ENCODE peak calls at places on chromosomes 1 and 21, in five cellular contexts. A, H, M, D and X are unnamed samples.

GRCh38 chr1:225437710-225438437 is 10.0 kb upstream of the LBR start:
- DNase-seq in M (peak), D (no peak), A (peak), H (peak), X (peak)

GRCh38 chr1:51303751-51304196 is 26.6 kb downstream of the TTC39A start:
- DNase-seq in M (peak), D (peak), H (no peak), A (peak), X (no peak)

GRCh38 chr1:199073166-199073565 is 434.3 kb downstream of the PTPRC start:
- DNase-seq in M (no peak), D (no peak), H (no peak), A (no peak), X (no peak)

GRCh38 chr1:110647254-110647891 is 27.4 kb downstream of the KCNA3 start:
- DNase-seq in A (peak), D (no peak), H (no peak), M (peak), X (peak)

GRCh38 chr1:6866825-6867224 is 81.6 kb downstream of the CAMTA1 start:
- DNase-seq in A (no peak), H (no peak), M (peak), D (no peak), X (no peak)

GRCh38 chr1:10793129-10793651 is 3.3 kb downstream of the CASZ1 start:
- DNase-seq in A (no peak), M (peak), D (peak), H (no peak), X (no peak)

GRCh38 chr1:53183277-53183990 is 13.2 kb upstream of the CPT2 start:
- DNase-seq in H (peak), D (peak), A (peak), M (no peak), X (peak)

GRCh38 chr1:224109981-224110380 is 3.9 kb upstream of the FBXO28 start:
- DNase-seq in M (no peak), H (no peak), A (no peak), D (no peak), X (no peak)

GRCh38 chr1:193937308-193937707 is 750.9 kb upstream of the B3GALT2 start:
- DNase-seq in A (no peak), M (no peak), D (no peak), H (no peak), X (no peak)

GRCh38 chr1:228295201-228295600 is 87.4 kb downstream of the OBSCN start:
- DNase-seq in D (no peak), M (no peak), H (no peak), A (no peak), X (no peak)

GRCh38 chr1:58437623-58438022 is 108.9 kb downstream of the OMA1 start:
- DNase-seq in H (no peak), M (no peak), A (no peak), D (no peak), X (no peak)

GRCh38 chr1:16906873-16907272 is 11.1 kb downstream of the RNU1-2 start:
- DNase-seq in H (no peak), A (no peak), D (no peak), M (no peak), X (no peak)

GRCh38 chr21:46119565-46120271 is 21.8 kb downstream of the COL6A2 start:
- DNase-seq in D (no peak), M (no peak), A (no peak), H (no peak), X (peak)

GRCh38 chr1:89657886-89658285 is 25.0 kb downstream of the LRRC8C start:
- DNase-seq in A (peak), D (no peak), H (no peak), M (no peak), X (no peak)

GRCh38 chr21:15011967-15012366 is 52.8 kb downstream of the NRIP1 start:
- DNase-seq in D (no peak), A (no peak), H (no peak), M (no peak), X (no peak)

GRCh38 chr1:63413394-63413793 is 46.0 kb downstream of the ALG6 start:
- DNase-seq in H (no peak), A (no peak), D (no peak), M (no peak), X (no peak)

GRCh38 chr1:211531194-211532085 is 39.5 kb upstream of the RD3 start:
- DNase-seq in A (no peak), D (no peak), H (no peak), M (no peak), X (no peak)

GRCh38 chr1:20626524-20626923 is 6.7 kb upstream of the PINK1 start:
- DNase-seq in H (no peak), M (no peak), A (no peak), D (no peak), X (no peak)

GRCh38 chr1:245279346-245279745 is 124.6 kb downstream of the KIF26B start:
- DNase-seq in D (no peak), A (no peak), M (no peak), H (peak), X (no peak)

GRCh38 chr1:94095112-94095637 is 25.8 kb downstream of the ABCA4 start:
- DNase-seq in H (no peak), M (peak), D (peak), A (peak), X (peak)

GRCh38 chr1:79745928-79746327 is 739.4 kb upstream of the ADGRL4 start:
- DNase-seq in A (peak), D (no peak), H (no peak), M (peak), X (peak)

GRCh38 chr1:21058035-21058793 is 118.5 kb downstream of the EIF4G3 start:
- DNase-seq in D (no peak), H (no peak), M (no peak), A (no peak), X (no peak)

GRCh38 chr1:156897078-156897825 is 3.7 kb downstream of the PEAR1 start:
- DNase-seq in H (no peak), M (peak), D (no peak), A (peak), X (peak)

GRCh38 chr1:117284408-117285215 is 73.9 kb upstream of the VTCN1 start:
- DNase-seq in H (peak), D (no peak), M (peak), A (peak), X (peak)

GRCh38 chr1:226863446-226863845 is 7.0 kb upstream of the PSEN2 start:
- DNase-seq in H (no peak), A (peak), M (peak), D (no peak), X (peak)

GRCh38 chr1:31717341-31717740 is 13.5 kb upstream of the COL16A1 start:
- DNase-seq in M (peak), A (peak), H (no peak), D (no peak), X (no peak)

GRCh38 chr1:21884456-21885235 is 52.5 kb downstream of the HSPG2 start:
- DNase-seq in H (no peak), A (no peak), M (no peak), D (no peak), X (no peak)

GRCh38 chr1:115129071-115129640 is 39.9 kb upstream of the TSPAN2 start:
- DNase-seq in H (no peak), M (no peak), A (no peak), D (no peak), X (no peak)

GRCh38 chr21:32412162-32412997 is at the start of gene EVA1C:
- DNase-seq in H (no peak), A (peak), M (peak), D (peak), X (peak)
- TF ChIP-seq CTCF in H (peak), A (peak), M (no peak), D (peak), X (no peak)

DNA sequence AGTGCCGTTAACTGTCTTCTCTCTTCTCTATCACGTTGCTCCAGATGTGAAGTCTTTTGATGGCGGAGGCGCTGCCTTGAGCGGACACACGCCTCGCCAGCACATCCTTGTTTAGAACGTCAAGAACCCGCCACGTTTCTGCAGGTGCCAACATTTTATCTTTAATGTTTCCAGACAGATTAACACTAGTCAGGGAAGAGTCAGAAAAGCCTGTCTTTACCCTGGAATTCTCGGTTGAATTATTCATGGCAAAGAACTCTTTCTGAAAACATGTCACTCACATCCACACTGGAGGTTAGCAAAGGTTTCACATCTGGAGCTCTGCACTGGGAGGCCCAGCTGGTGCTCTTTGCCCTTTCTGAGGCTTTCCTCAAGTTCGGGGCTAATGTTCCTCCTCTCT is 265.8 kb upstream of the C1orf174 start:
- DNase-seq in A (no peak), H (no peak), D (no peak), M (no peak), X (no peak)
- TF ChIP-seq CTCF in A (no peak), H (no peak), D (no peak), M (no peak), X (no peak)

GRCh38 chr1:13927736-13928135 is 227.7 kb downstream of the PRDM2 start:
- DNase-seq in A (no peak), H (no peak), D (no peak), M (no peak), X (no peak)

GRCh38 chr1:13926556-13926955 is 226.6 kb downstream of the PRDM2 start:
- DNase-seq in D (no peak), H (no peak), M (no peak), A (no peak), X (no peak)

GRCh38 chr1:13935336-13935735 is 235.3 kb downstream of the PRDM2 start:
- DNase-seq in D (no peak), H (no peak), M (no peak), A (no peak), X (no peak)

DNA sequence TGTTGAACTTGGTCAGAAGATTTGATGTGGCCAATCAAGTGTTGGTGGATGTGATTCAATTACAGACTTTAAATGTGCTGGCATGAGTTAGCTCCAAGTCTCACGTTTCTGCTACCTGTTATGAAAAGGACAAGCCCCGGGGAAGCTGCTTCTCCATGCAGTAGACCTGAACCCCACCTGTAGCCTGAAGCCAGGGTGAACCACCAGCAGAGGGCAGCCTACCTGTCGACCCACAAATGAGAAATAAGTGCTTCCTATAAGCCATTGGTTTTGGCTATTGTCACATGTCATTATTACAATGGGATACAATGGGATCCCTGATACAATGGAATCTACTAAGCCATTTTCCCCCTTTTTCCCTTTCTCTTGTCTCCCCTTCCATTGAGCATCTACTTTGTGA is 230.2 kb downstream of the PRDM2 start:
- DNase-seq in H (peak), A (no peak), D (no peak), M (no peak), X (no peak)
- TF ChIP-seq CTCF in H (peak), A (no peak), D (no peak), M (no peak), X (peak)

DNA sequence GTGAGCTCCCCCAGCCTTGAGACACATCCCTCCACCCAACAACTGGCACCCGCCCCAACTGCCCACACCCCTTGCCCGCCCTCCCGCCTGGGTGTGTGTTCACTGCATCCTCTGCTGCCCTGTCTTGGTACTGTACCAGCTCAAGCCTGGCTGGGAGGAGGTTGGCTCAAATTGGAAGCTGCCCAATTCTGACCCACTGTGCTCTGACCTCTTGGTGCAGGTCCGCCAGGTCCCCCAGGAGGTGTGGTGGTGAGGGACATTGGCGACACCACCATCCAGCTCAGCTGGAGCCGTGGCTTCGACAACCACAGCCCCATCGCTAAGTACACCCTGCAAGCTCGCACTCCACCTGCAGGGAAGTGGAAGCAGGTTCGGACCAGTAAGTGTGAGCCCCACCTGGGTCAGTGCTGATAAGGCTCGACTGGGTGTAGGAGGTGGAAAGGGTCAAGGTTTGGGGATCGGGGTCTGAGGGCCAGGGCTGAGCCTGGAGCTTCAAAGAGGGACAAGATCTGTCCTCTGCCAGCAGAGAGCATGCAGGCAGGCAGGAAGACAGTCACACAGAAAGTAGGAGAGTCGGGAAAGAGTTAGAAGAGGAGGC is 17.9 kb downstream of the TMEM81 start:
- DNase-seq in H (peak), M (no peak), A (no peak), D (no peak), X (no peak)
- TF ChIP-seq CTCF in H (peak), M (no peak), A (peak), D (no peak), X (no peak)

GRCh38 chr1:155648207-155649147 is 38.5 kb downstream of the MSTO1 start:
- DNase-seq in M (peak), D (peak), A (peak), H (peak), X (peak)
- TF ChIP-seq CTCF in M (peak), D (peak), A (peak), H (peak), X (peak)

GRCh38 chr1:23664837-23665795 is 26.5 kb upstream of the RPL11 start:
- DNase-seq in D (no peak), M (peak), A (no peak), H (peak), X (peak)
- TF ChIP-seq CTCF in D (no peak), M (peak), A (peak), H (peak), X (peak)